ENCODE peak calls at places on chromosomes 2 and 18, in ten cellular contexts. S is heart right ventricle, C is GM23248, X is adipocyte, J is left ventricle myocardium inferior, G is lower lobe of right lung, M is lung, V is right lobe of liver, W is GM23338, K is HCT116. Y is an unnamed sample. For H3K27me3 and H3K36me3, the result is how much of the 10 kb centered on the place peaks cover.

GRCh38 chr2:45169339-45170190 is 160.3 kb upstream of the SIX2 start:
- DNase-seq in S (no peak), X (peak), M (no peak), V (no peak), K (no peak), G (no peak), W (peak), J (no peak), C (peak), Y (no peak)

GRCh38 chr18:49279041-49279440 is 181.4 kb downstream of the DYM start:
- DNase-seq in X (no peak), V (no peak), G (no peak), K (no peak), J (no peak), W (no peak), C (no peak), S (no peak), M (no peak), Y (no peak)

GRCh38 chr2:6978991-6979390 is 61.8 kb downstream of the RNF144A start:
- DNase-seq in X (no peak), V (no peak), J (no peak), W (no peak), S (no peak), M (no peak), C (no peak), G (no peak), K (no peak), Y (no peak)

GRCh38 chr2:79512442-79513401 is at the start of gene CTNNA2:
- DNase-seq in X (no peak), S (peak), J (no peak), C (peak), K (no peak), W (peak), G (peak), M (no peak), V (peak), Y (peak)

GRCh38 chr2:133787207-133787606 is 218.9 kb upstream of the NCKAP5 start:
- DNase-seq in X (peak), J (no peak), V (no peak), K (no peak), W (no peak), G (no peak), C (peak), M (no peak), S (no peak), Y (no peak)

GRCh38 chr2:122749347-122749850 is 993.9 kb downstream of the TSN start:
- DNase-seq in V (no peak), M (no peak), W (no peak), X (no peak), S (no peak), C (no peak), G (no peak), J (no peak), K (no peak), Y (no peak)

GRCh38 chr2:2560374-2561015 is 229.4 kb upstream of the MYT1L start:
- DNase-seq in K (no peak), G (no peak), C (no peak), M (no peak), J (no peak), V (no peak), S (no peak), W (no peak), X (no peak), Y (no peak)

GRCh38 chr2:75596784-75597183 is 36.0 kb upstream of the EVA1A start:
- DNase-seq in M (no peak), G (no peak), W (no peak), X (no peak), J (no peak), V (no peak), C (peak), S (no peak), K (no peak), Y (no peak)

GRCh38 chr2:20617892-20618467 is 32.9 kb downstream of the HS1BP3 start:
- DNase-seq in G (peak), C (peak), K (peak), W (no peak), S (peak), J (peak), X (peak), V (peak), M (peak), Y (peak)

GRCh38 chr2:235394278-235394828 is 99.5 kb upstream of the AGAP1 start:
- DNase-seq in V (no peak), J (no peak), C (peak), S (no peak), W (no peak), X (peak), M (no peak), G (no peak), K (peak), Y (no peak)

GRCh38 chr18:30810580-30810979 is 232.0 kb downstream of the DSC3 start:
- DNase-seq in W (no peak), X (no peak), G (no peak), S (no peak), V (no peak), C (no peak), K (no peak), M (no peak), J (no peak), Y (no peak)

GRCh38 chr2:15905986-15906491 is 34.3 kb upstream of the MYCN start:
- DNase-seq in W (no peak), M (no peak), S (no peak), J (no peak), V (no peak), G (no peak), K (no peak), X (no peak), C (no peak), Y (no peak)

GRCh38 chr2:219459460-219460311 is 25.0 kb downstream of the SPEG start:
- DNase-seq in J (peak), G (peak), S (peak), K (no peak), V (peak), C (peak), W (peak), X (peak), M (peak), Y (peak)

GRCh38 chr2:28754321-28754720 is 2.7 kb downstream of the PPP1CB start:
- DNase-seq in S (no peak), C (peak), W (no peak), V (no peak), J (no peak), X (peak), M (no peak), K (no peak), G (no peak), Y (no peak)

GRCh38 chr18:69894467-69894866 is 53.2 kb downstream of the CD226 start:
- DNase-seq in W (no peak), J (no peak), C (no peak), M (no peak), K (no peak), V (no peak), S (no peak), X (no peak), G (no peak), Y (no peak)

GRCh38 chr2:105712981-105713596 is 31.6 kb upstream of the NCK2 start:
- DNase-seq in X (peak), C (peak), G (no peak), J (no peak), S (no peak), K (no peak), M (no peak), W (no peak), V (no peak), Y (no peak)

GRCh38 chr2:160506371-160507045 is 12.9 kb upstream of the RBMS1 start:
- DNase-seq in M (no peak), G (no peak), V (no peak), X (no peak), J (no peak), C (no peak), S (no peak), K (no peak), W (no peak), Y (no peak)

GRCh38 chr2:205768815-205769493 is 86.7 kb downstream of the NRP2 start:
- DNase-seq in M (no peak), V (no peak), G (no peak), K (no peak), J (no peak), X (peak), W (no peak), S (no peak), C (no peak), Y (no peak)

GRCh38 chr18:3233004-3233403 is 13.2 kb upstream of the MYOM1 start:
- DNase-seq in W (no peak), G (no peak), X (no peak), M (no peak), K (no peak), S (no peak), J (no peak), C (no peak), V (no peak), Y (no peak)

GRCh38 chr2:202114798-202115197 is 41.7 kb downstream of the KIAA2012 start:
- DNase-seq in V (no peak), K (no peak), X (no peak), J (no peak), G (no peak), S (no peak), W (no peak), C (no peak), M (no peak), Y (no peak)

GRCh38 chr18:79702906-79703305 is 23.3 kb downstream of the CTDP1 start:
- DNase-seq in W (no peak), G (no peak), X (no peak), K (no peak), C (no peak), V (no peak), J (no peak), M (no peak), S (no peak), Y (no peak)

GRCh38 chr2:65382776-65383357 is 49.5 kb downstream of the SPRED2 start:
- DNase-seq in C (peak), X (peak), G (peak), J (peak), M (peak), K (peak), W (peak), S (peak), V (peak), Y (peak)

GRCh38 chr2:14543284-14543683 is 89.2 kb upstream of the LRATD1 start:
- DNase-seq in X (no peak), V (no peak), K (no peak), S (no peak), G (no peak), M (no peak), W (no peak), J (no peak), C (no peak), Y (peak)

GRCh38 chr18:49804096-49804495 is 9.2 kb downstream of the ACAA2 start:
- DNase-seq in X (no peak), J (no peak), W (no peak), K (no peak), V (no peak), C (peak), S (no peak), G (no peak), M (no peak), Y (no peak)

GRCh38 chr2:28981016-28981441 is at the start of gene TOGARAM2:
- DNase-seq in X (no peak), G (peak), K (no peak), J (peak), S (peak), W (no peak), C (peak), V (no peak), M (peak), Y (no peak)

GRCh38 chr2:20052229-20052871 is 922 bp upstream of the LAPTM4A start:
- DNase-seq in K (no peak), C (peak), S (no peak), V (no peak), G (no peak), J (no peak), W (peak), M (no peak), X (peak), Y (no peak)

GRCh38 chr2:232628466-232629200 is 4.8 kb upstream of the EFHD1 start:
- DNase-seq in G (no peak), M (no peak), J (peak), K (no peak), C (no peak), X (no peak), S (peak), V (no peak), W (no peak), Y (no peak)

GRCh38 chr2:41197781-41198180 is 745.9 kb upstream of the SLC8A1 start:
- DNase-seq in M (no peak), W (peak), J (no peak), V (no peak), S (no peak), G (no peak), K (no peak), X (peak), C (peak), Y (no peak)

GRCh38 chr2:31163011-31163540 is 24.8 kb upstream of the GALNT14 start:
- DNase-seq in V (no peak), G (no peak), C (no peak), M (no peak), X (no peak), S (no peak), J (no peak), K (no peak), W (no peak), Y (no peak)

GRCh38 chr2:85935746-85936208 is 47.0 kb upstream of the ST3GAL5 start:
- DNase-seq in J (no peak), M (no peak), K (peak), X (peak), S (no peak), V (no peak), W (peak), G (no peak), C (peak), Y (no peak)

GRCh38 chr2:203328735-203329549 is 748 bp downstream of the ABI2 start:
- DNase-seq in K (no peak), X (peak), W (peak), G (peak), V (peak), M (peak), C (peak), J (peak), S (peak), Y (no peak)

GRCh38 chr18:79950440-79951341 is 762 bp downstream of the SLC66A2 start:
- DNase-seq in M (no peak), V (peak), C (peak), S (no peak), J (no peak), X (peak), K (no peak), W (peak), G (peak), Y (peak)

DNA sequence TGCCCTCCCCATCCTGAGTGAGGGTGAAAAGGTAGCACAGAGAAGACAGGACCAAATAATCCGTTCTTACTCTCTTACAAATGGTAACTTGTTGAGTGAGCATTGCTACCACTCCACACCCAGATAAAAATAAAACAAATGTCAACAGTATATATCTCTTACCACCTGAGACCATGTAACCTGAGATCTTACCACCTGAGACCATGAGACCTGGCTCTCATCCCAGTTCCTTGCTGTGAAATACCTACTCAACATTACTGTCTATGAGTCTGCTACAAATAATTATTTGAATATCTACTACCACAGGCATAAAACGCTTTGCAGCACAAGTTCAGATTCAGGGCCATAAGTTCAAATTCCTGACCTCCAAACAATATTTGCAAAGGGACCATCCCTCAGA is 234.7 kb downstream of the C1D start:
- DNase-seq in S (no peak), K (no peak), X (no peak), W (no peak), C (no peak), G (no peak), M (no peak), J (no peak), V (no peak), Y (no peak)
- H3K27me3 ChIP-seq in S (under half), K (under half), X (under half), W (under half), C (under half), G (under half), M (under half), J (under half), V (under half), Y (under half)

DNA sequence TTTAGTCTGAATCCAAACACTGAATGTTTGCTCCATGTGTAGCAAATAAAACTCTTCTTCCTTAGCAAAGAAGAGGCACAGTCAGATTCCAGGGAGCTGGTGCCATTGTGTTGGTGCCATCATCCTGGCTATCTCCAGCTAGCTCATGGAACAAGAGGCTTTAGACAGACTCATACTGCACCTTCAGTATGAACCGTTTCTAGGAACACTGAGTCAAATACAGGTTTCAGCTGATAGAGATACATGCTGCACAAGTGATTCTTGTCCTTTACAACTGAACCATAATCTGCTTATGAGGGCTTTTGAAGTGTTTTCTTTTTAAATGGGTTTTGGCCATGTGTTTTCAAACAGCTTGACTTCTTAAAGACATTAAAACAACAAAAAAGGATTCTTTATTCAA is 57.9 kb downstream of the DYNC1I2 start:
- DNase-seq in W (no peak), M (no peak), X (no peak), J (no peak), S (no peak), V (no peak), K (no peak), G (no peak), C (no peak), Y (no peak)
- H3K36me3 ChIP-seq in W (under half), M (under half), X (half or more), J (half or more), S (half or more), V (half or more), K (under half), G (half or more), C (half or more), Y (half or more)

GRCh38 chr2:489838-490237 is 187.4 kb downstream of the TMEM18 start:
- DNase-seq in W (no peak), M (no peak), K (no peak), C (no peak), J (no peak), X (no peak), V (no peak), S (no peak), G (no peak), Y (no peak)
- H3K27me3 ChIP-seq in W (under half), M (under half), K (under half), C (under half), J (half or more), X (under half), V (under half), S (under half), G (under half), Y (under half)

DNA sequence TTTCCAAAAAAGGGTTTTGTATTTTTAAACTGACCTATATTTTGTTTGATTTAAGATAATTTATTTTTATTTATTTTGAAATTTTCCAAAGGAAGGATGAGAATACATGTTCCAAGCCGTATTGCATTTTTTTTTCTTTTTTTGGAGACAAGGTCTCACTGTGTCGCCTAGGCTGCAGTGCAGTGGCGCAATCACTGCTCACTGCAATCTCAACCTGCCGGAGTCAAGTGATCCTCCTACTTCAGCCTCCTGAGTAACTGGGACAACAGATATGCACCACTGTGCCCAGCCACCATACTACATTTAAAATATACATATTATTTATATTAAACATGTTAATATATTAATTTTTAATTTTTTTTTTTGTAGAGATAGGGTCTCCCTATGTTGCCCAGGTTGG is 15.0 kb downstream of the GEN1 start:
- DNase-seq in V (no peak), G (no peak), K (no peak), W (no peak), J (no peak), S (no peak), M (no peak), C (no peak), X (no peak), Y (no peak)
- H3K36me3 ChIP-seq in V (under half), G (under half), K (under half), W (under half), J (under half), S (under half), M (under half), C (under half), X (under half), Y (under half)

GRCh38 chr2:176562359-176563043 is 293.3 kb downstream of the MTX2 start:
- DNase-seq in M (no peak), W (no peak), V (no peak), C (peak), X (no peak), J (no peak), K (no peak), G (no peak), S (no peak), Y (no peak)

GRCh38 chr2:176557821-176558220 is 288.6 kb downstream of the MTX2 start:
- DNase-seq in G (no peak), K (no peak), V (no peak), S (no peak), M (no peak), C (no peak), W (no peak), J (no peak), X (no peak), Y (no peak)

GRCh38 chr2:176558574-176559140 is 289.4 kb downstream of the MTX2 start:
- DNase-seq in X (no peak), K (no peak), J (no peak), C (no peak), G (no peak), V (no peak), M (no peak), S (no peak), W (no peak), Y (no peak)

GRCh38 chr2:176561706-176562105 is 292.5 kb downstream of the MTX2 start:
- DNase-seq in W (peak), X (no peak), M (no peak), J (no peak), V (no peak), G (no peak), S (no peak), C (peak), K (no peak), Y (no peak)

DNA sequence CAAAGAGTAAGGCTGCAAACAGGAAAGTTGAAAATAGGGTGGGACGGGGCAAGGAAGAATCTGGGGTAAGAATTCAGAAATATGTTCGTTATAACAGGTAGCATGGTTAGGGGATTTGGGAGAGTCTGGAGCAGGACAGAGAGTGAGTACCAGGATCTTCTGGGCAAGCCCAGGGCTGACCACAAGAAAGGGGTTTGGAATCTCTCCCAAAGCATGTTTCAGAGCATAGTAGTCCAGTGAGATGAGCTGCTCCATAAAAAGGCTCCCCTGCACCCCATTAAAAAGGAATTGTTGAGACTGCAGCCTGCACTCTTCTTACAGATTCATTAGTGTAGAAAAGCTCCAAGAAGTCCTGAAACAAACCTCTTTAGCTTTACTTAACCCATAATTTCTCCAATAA is 291.1 kb downstream of the MTX2 start:
- DNase-seq in S (no peak), C (peak), X (no peak), K (no peak), W (no peak), J (no peak), M (no peak), G (no peak), V (no peak), Y (no peak)
- H3K27me3 ChIP-seq in S (half or more), C (under half), X (under half), K (under half), W (under half), J (half or more), M (under half), G (under half), V (under half), Y (under half)

GRCh38 chr2:38507712-38508111 is 95.0 kb downstream of the HNRNPLL start:
- DNase-seq in J (no peak), K (no peak), C (no peak), M (no peak), X (no peak), G (no peak), S (no peak), V (no peak), W (no peak), Y (no peak)
- H3K36me3 ChIP-seq in J (under half), K (under half), C (under half), M (under half), X (under half), G (under half), S (under half), V (under half), W (under half), Y (under half)

DNA sequence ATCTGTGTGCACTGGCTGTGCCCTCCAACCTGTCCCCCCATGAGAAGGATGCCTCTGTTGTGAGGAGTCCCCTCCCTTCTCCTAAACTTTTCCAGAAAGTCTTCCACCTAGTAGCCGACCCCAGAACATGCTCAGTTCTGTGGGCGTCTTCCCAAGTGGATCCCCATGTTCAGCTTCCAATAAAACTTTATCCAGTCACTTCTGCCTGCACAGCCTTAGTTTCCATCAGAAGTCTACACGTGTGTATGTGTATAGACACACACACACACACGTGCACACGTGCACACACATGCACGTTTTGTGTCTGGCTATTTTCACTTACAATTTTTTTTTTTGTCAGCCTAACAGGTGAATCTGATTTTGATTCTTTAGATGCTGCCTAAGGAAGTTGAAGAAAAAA is 115.1 kb downstream of the RTP5 start:
- DNase-seq in M (no peak), G (no peak), J (no peak), W (no peak), C (no peak), V (no peak), X (no peak), K (no peak), S (no peak), Y (peak)
- H3K27me3 ChIP-seq in M (under half), G (under half), J (under half), W (under half), C (under half), V (under half), X (under half), K (under half), S (under half), Y (under half)